ENCODE peak calls at places on chromosomes 16 and 17, in eight cellular contexts. S is activated naive CD4-positive, alpha-beta T cell; C is skeletal muscle cell; V is stimulated activated naive CD8-positive, alpha-beta T cell treated with anti-CD3 and anti-CD28 coated beads, Interleukin-15, amount 100 ng/mL, for 72 hours; Z is H9; F is psoas muscle; A is DMS153; J is NCI-H2029 treated with DMSO at 0.1 percent for 48 hours. B is an unnamed sample.

GRCh38 chr17:46870116-46870803 is 18.9 kb downstream of the WNT9B start:
- DNase-seq in S (no peak), A (no peak), Z (no peak), C (no peak), J (no peak), F (no peak), V (no peak), B (no peak)

GRCh38 chr16:69918241-69918640 is 32.9 kb upstream of the CLEC18A start:
- DNase-seq in A (no peak), J (no peak), Z (no peak), V (no peak), S (no peak), C (no peak), F (no peak), B (no peak)

GRCh38 chr17:44677136-44677535 is 12.4 kb downstream of the CCDC43 start:
- DNase-seq in J (no peak), C (no peak), A (no peak), S (no peak), F (no peak), Z (no peak), V (no peak), B (no peak)

GRCh38 chr17:1511756-1512321 is 4.6 kb downstream of the INPP5K start:
- DNase-seq in F (no peak), Z (no peak), C (no peak), A (no peak), V (no peak), S (no peak), J (no peak), B (no peak)

GRCh38 chr17:15431201-15431600 is 36.2 kb downstream of the CDRT4 start:
- DNase-seq in V (no peak), S (no peak), J (no peak), A (no peak), C (peak; percentile 72), F (peak; percentile 75), Z (no peak), B (no peak)

GRCh38 chr17:4247981-4248388 is 15.8 kb downstream of the ANKFY1 start:
- DNase-seq in Z (peak; percentile 75), J (no peak), F (no peak), C (no peak), V (no peak), S (no peak), A (no peak), B (no peak)

GRCh38 chr17:45148183-45149036 is at the start of gene HEXIM1:
- DNase-seq in A (peak; percentile 100), V (peak; percentile 99), Z (peak; percentile 100), S (peak; percentile 99), F (peak; percentile 99), J (peak; percentile 97), C (peak; percentile 99), B (peak; percentile 99)

GRCh38 chr17:75557075-75557851 is 30.3 kb upstream of the MYO15B start:
- DNase-seq in V (no peak), J (no peak), C (no peak), A (no peak), Z (no peak), F (no peak), S (no peak), B (no peak)

GRCh38 chr16:24504467-24505345 is 34.7 kb upstream of the RBBP6 start:
- DNase-seq in J (peak; percentile 56), S (peak; percentile 3), C (peak; percentile 5), V (peak; percentile 55), F (no peak), Z (peak; percentile 79), A (peak; percentile 56), B (peak; percentile 42)

GRCh38 chr16:68776821-68777485 is 39.9 kb downstream of the CDH1 start:
- DNase-seq in A (no peak), F (no peak), J (no peak), S (no peak), C (no peak), Z (no peak), V (peak; percentile 80), B (peak; percentile 18)

GRCh38 chr16:85011846-85012284 is 530 bp upstream of the ZDHHC7 start:
- DNase-seq in C (no peak), Z (no peak), J (no peak), A (no peak), F (no peak), S (no peak), V (no peak), B (no peak)

GRCh38 chr17:16381496-16381820 is 567 bp downstream of the UBB start:
- DNase-seq in S (no peak), A (no peak), C (no peak), V (no peak), Z (no peak), F (no peak), J (no peak), B (no peak)

GRCh38 chr17:65698381-65699061 is 137.1 kb upstream of the AXIN2 start:
- DNase-seq in F (no peak), Z (no peak), J (no peak), S (no peak), A (no peak), C (no peak), V (no peak), B (no peak)

GRCh38 chr17:62653831-62654829 is 26.7 kb downstream of the MRC2 start:
- DNase-seq in F (peak; percentile 81), Z (no peak), V (no peak), J (no peak), A (no peak), C (peak; percentile 48), S (no peak), B (no peak)

GRCh38 chr17:79022507-79022991 is 1.4 kb upstream of the C1QTNF1 start:
- DNase-seq in Z (no peak), J (no peak), F (no peak), C (no peak), S (no peak), A (peak; percentile 27), V (no peak), B (no peak)

GRCh38 chr17:50347087-50347893 is 1.4 kb downstream of the XYLT2 start:
- DNase-seq in C (no peak), V (no peak), Z (peak; percentile 62), F (no peak), A (no peak), S (no peak), J (no peak), B (no peak)

GRCh38 chr17:72719582-72720493 is 372.6 kb downstream of the SLC39A11 start:
- DNase-seq in Z (no peak), S (no peak), C (no peak), F (no peak), A (no peak), J (no peak), V (peak; percentile 75), B (peak; percentile 35)

GRCh38 chr17:75098861-75099260 is 10.9 kb upstream of the ARMC7 start:
- DNase-seq in F (no peak), C (no peak), S (no peak), J (no peak), V (no peak), A (no peak), Z (no peak), B (no peak)

GRCh38 chr16:88914750-88915368 is 48.4 kb upstream of the PABPN1L start:
- DNase-seq in Z (no peak), S (no peak), J (no peak), F (peak; percentile 59), C (no peak), V (no peak), A (no peak), B (no peak)

GRCh38 chr17:39270923-39271322 is 45.2 kb upstream of the STAC2 start:
- DNase-seq in A (no peak), J (no peak), Z (no peak), C (peak; percentile 62), F (no peak), S (no peak), V (no peak), B (no peak)

GRCh38 chr16:77068402-77068801 is 122.6 kb upstream of the MON1B start:
- DNase-seq in A (no peak), V (no peak), Z (no peak), S (no peak), F (no peak), C (no peak), J (no peak), B (no peak)

GRCh38 chr16:5019775-5020174 is 14.0 kb downstream of the NAGPA start:
- DNase-seq in V (no peak), S (no peak), J (no peak), Z (no peak), F (no peak), C (no peak), A (no peak), B (no peak)

GRCh38 chr16:49856741-49857330 is 924 bp upstream of the ZNF423 start:
- DNase-seq in F (peak; percentile 86), A (no peak), Z (peak; percentile 76), C (peak; percentile 32), J (no peak), S (no peak), V (peak; percentile 27), B (peak; percentile 2)

GRCh38 chr17:43468746-43469544 is 14.8 kb upstream of the DHX8 start:
- DNase-seq in A (no peak), V (no peak), Z (no peak), C (peak; percentile 94), S (no peak), F (no peak), J (no peak), B (no peak)

GRCh38 chr17:17080181-17080631 is 37.9 kb downstream of the MPRIP start:
- DNase-seq in V (no peak), J (no peak), A (no peak), Z (no peak), S (no peak), F (no peak), C (no peak), B (no peak)

GRCh38 chr16:47110939-47111338 is 32.8 kb downstream of the NETO2 start:
- DNase-seq in C (no peak), Z (no peak), J (no peak), S (no peak), A (no peak), V (no peak), F (no peak), B (no peak)

B was measured in T-cell.